ENCODE peak calls at places on chromosomes 11 and 22, in four cellular contexts. B is K562, Y is suprapubic skin, P is tibial nerve. D is an unnamed sample.

GRCh38 chr22:20994902-20995241 is 7.0 kb downstream of the THAP7 start:
- DNase-seq in B (no peak), Y (no peak), P (no peak), D (no peak)

GRCh38 chr11:135022430-135022829 is 610.4 kb upstream of the B3GAT1 start:
- DNase-seq in B (no peak), Y (no peak), P (no peak), D (no peak)

GRCh38 chr22:30606455-30607299 is at the start of gene TCN2:
- DNase-seq in B (peak; percentile 53), Y (peak; percentile 81), P (peak; percentile 64), D (peak; percentile 58)

GRCh38 chr11:16157327-16157726 is 199.0 kb downstream of the SOX6 start:
- DNase-seq in B (no peak), Y (no peak), P (no peak), D (no peak)

GRCh38 chr11:2804189-2804588 is 81.4 kb downstream of the CDKN1C start:
- DNase-seq in B (no peak), Y (no peak), P (no peak), D (no peak)

GRCh38 chr11:17649696-17650600 is 69.4 kb upstream of the MYOD1 start:
- DNase-seq in B (no peak), Y (no peak), P (no peak), D (peak; percentile 71)

GRCh38 chr22:26974914-26975313 is 317.5 kb downstream of the MIAT start:
- DNase-seq in B (no peak), Y (no peak), P (no peak), D (no peak)

GRCh38 chr11:45089845-45090499 is 56.5 kb upstream of the PRDM11 start:
- DNase-seq in B (no peak), Y (peak; percentile 60), P (no peak), D (no peak)

GRCh38 chr22:31139866-31140716 is at the start of gene PLA2G3:
- DNase-seq in B (peak; percentile 71), Y (no peak), P (no peak), D (no peak)

GRCh38 chr11:116648229-116649174 is 124.3 kb downstream of the BUD13 start:
- DNase-seq in B (no peak), Y (no peak), P (no peak), D (no peak)

GRCh38 chr11:65782816-65783228 is 2.0 kb upstream of the AP5B1 start:
- DNase-seq in B (no peak), Y (no peak), P (no peak), D (no peak)

GRCh38 chr11:104602643-104603042 is 295.6 kb downstream of the CASP12 start:
- DNase-seq in B (no peak), Y (no peak), P (no peak), D (no peak)

GRCh38 chr11:59957094-59957493 is 6.7 kb upstream of the OOSP4A start:
- DNase-seq in B (peak; percentile 18), Y (no peak), P (no peak), D (no peak)

DNA sequence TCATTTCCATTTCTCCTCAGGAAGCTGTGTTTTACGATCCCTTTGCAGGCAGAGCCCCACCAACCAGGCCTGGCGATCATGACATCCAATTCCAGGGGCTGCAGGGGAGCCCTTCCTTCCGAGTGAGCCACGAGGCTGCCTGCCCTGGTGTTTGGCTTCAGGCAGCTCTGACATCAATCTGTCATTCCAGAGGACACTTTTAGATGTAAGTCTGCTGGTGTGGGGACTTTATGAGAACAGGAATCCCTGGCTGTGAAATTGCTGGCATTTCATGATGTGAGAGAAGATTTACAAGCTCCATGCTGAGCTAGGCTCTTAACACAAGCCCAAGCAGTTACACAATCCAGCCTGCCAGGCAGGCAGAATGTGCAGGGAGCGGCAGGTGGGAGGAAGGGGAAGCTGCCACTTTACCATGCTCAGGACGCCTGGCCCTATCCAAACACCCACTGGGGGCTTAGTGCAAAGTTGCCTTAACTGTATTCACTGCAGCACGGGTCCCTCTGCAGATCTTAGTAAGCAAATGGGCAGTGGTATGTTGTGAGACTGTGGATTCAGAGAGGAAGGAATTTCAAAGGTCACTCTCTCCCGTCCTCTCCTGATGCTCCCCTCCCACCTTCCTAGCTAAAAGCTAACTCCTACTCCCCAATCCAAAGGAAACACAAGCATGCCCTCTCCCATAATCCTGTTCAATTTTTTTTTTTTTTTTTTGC is 43.4 kb upstream of the MICAL2 start:
- DNase-seq in B (no peak), Y (peak; percentile 68), P (no peak), D (no peak)
- TF ChIP-seq POLR2A in B (no peak), Y (no peak), P (no peak), D (peak; percentile 20)

DNA sequence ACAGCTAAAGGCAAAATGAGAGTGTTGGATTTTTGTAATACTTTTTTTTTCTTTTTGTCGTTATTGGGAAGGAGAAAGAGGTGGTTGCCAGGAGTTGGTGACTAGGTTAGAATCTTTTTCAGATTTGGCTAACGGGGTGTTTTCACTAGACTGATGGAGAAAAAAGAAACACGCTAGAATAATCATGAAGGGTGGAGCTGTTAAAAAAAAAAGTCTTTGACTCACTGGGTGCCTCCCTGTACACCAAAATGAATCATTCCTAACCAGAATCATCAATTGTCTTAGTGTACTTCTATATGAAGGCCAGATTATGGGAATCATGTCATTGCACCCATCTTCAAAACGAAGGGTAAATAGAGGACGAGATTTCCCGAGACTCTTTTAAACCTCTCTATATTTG is 12.6 kb downstream of the BLID start:
- DNase-seq in B (no peak), Y (no peak), P (no peak), D (no peak)
- TF ChIP-seq POLR2A in B (no peak), Y (no peak), P (no peak), D (no peak)

GRCh38 chr22:23180301-23180892 is at the start of gene BCR:
- DNase-seq in B (peak; percentile 100), Y (peak; percentile 72), P (peak; percentile 51), D (peak; percentile 81)
- TF ChIP-seq POLR2A in B (no peak), Y (peak; percentile 21), P (peak; percentile 72), D (no peak)

DNA sequence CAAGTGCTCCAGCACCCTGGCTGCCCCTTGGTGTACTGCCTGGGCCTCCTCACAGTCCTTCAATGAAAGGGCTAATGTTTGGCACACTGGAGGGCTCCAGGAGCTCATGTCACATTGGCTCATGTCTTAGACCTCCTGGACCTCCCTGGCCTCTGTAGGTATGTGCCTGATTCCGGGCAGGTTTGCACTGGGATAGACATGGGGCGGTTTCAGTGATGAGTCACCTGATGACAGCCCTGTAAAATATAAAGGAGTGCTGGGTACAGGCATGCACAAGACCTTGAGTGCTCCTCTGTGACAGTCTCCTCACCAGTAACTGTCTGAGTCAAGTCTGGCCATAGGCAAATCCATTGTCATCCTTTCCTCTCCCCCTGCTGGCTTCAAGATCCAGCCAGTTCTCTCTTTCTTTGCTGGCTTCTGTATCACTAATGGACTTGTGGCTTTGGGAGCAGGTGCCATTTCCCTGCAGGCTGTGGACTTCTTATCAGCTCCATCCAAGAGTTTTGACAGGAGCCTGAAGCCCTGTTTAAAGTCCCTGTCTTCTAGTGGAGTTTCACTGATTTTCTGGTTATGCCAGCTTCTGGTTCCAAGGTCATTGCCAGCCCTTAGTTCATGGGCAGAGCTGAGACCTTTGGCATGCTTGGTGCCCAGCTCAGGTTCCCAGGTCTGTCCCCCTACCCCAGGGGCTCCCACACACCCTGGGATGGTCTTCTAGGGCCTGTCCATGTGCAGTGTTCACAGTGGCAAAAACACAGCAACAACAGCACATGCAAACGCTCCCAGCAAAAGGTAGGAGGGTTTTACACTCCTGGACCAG is 22.7 kb upstream of the P2RY2 start:
- DNase-seq in B (no peak), Y (peak; percentile 62), P (no peak), D (peak; percentile 36)
- TF ChIP-seq POLR2A in B (no peak), Y (no peak), P (no peak), D (no peak)

DNA sequence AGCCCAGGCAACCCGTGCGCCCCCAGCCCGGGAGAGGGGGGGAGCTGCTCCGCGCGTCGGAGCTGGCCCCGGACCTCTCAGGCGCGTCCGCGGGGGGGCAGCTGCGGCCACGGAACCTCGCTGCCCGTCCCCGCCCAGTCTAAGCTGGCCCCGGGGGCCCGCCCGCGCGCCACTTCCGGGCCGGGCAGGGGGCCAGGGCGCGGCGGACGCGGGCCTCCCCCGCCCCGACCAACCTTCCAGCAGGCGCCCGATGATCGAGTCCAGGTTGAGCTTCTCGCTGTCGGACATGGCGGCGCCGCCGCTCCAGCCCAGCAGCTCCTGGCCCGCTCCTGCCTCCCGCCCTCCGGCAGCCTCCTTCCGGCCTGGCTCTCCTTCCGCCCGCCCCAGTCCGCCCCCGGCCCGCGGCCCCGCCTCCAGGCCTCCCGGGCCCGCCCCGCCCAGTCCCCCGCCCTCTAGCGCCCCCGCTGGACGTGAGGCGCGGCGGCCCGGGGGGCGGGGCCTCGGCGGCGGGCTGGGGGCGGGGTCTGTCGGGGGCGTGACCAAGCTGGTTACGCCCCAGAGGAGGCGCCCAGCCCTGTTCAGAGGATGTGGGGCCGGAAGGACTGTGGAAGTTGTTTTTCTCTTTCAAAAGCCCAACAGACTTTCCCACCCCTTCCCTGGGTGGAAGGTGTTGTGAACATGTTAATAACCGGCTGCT is at the start of gene PPP1CA:
- DNase-seq in B (peak; percentile 98), Y (peak; percentile 92), P (peak; percentile 83), D (peak; percentile 95)
- TF ChIP-seq POLR2A in B (peak; percentile 84), Y (no peak), P (peak; percentile 60), D (peak; percentile 88)

GRCh38 chr11:118572914-118573550 is 823 bp downstream of the ARCN1 start:
- DNase-seq in B (peak; percentile 74), Y (no peak), P (no peak), D (no peak)
- TF ChIP-seq POLR2A in B (no peak), Y (no peak), P (no peak), D (no peak)

GRCh38 chr11:113574171-113574570 is 99.0 kb upstream of the DRD2 start:
- DNase-seq in B (no peak), Y (no peak), P (no peak), D (no peak)
- TF ChIP-seq POLR2A in B (no peak), Y (no peak), P (no peak), D (no peak)

DNA sequence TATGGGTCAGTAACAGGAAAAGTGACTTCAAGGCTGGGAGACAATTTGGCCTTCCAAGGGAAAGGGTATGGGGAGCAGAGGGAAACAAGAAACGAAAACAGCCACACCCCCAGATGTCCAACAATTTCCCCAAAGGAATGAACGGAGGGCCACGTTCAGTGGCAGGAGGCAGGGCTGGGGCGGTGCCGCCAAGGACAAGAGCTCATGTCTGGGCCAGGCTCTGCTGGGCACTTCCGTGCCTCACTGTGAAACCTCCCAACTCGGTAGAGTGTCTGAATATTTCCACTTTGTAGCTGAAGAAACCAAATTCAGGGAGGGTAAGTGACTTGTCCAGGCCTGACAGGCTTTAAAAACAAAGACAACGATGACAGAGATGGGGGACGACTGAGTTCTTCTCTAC is 11.9 kb downstream of the IFT27 start:
- DNase-seq in B (no peak), Y (peak; percentile 24), P (no peak), D (no peak)
- TF ChIP-seq POLR2A in B (no peak), Y (no peak), P (no peak), D (no peak)

GRCh38 chr11:129375731-129376657 is at the start of gene BARX2:
- DNase-seq in B (no peak), Y (no peak), P (no peak), D (no peak)
- TF ChIP-seq POLR2A in B (no peak), Y (no peak), P (no peak), D (no peak)

D was measured in H54.